ENCODE peak calls at places on chromosomes 13 and 19, in six cellular contexts. P is adrenal gland, B is sigmoid colon, N is right lobe of liver, Y is tibial nerve, Q is thyroid gland. R is an unnamed sample. For H3K4me1, the result is how much of the 10 kb centered on the place peaks cover.

GRCh38 chr13:91946498-91947070 is 548.2 kb downstream of the GPC5 start:
- DNase-seq in P (no peak), B (no peak), N (no peak), Y (no peak), Q (peak), R (no peak)

GRCh38 chr19:14434157-14434501 is 1.0 kb downstream of the PKN1 start:
- DNase-seq in P (peak), B (no peak), N (no peak), Y (no peak), Q (peak), R (no peak)

GRCh38 chr13:112768795-112769411 is 79.1 kb downstream of the ATP11A start:
- DNase-seq in P (peak), B (no peak), N (no peak), Y (no peak), Q (peak), R (no peak)

GRCh38 chr19:42542791-42543190 is 14.5 kb upstream of the CEACAM1 start:
- DNase-seq in P (no peak), B (no peak), N (no peak), Y (no peak), Q (no peak), R (no peak)

GRCh38 chr19:15297416-15298224 is 34.7 kb downstream of the BRD4 start:
- DNase-seq in P (no peak), B (no peak), N (no peak), Y (no peak), Q (no peak), R (no peak)

GRCh38 chr19:47102561-47103135 is 10.9 kb downstream of the ZC3H4 start:
- DNase-seq in P (no peak), B (no peak), N (no peak), Y (no peak), Q (peak), R (no peak)

GRCh38 chr13:33057019-33057785 is 41.0 kb downstream of the KL start:
- DNase-seq in P (no peak), B (no peak), N (no peak), Y (peak), Q (no peak), R (no peak)

GRCh38 chr19:39915101-39915847 is 19.2 kb downstream of the FCGBP start:
- DNase-seq in P (peak), B (no peak), N (no peak), Y (no peak), Q (peak), R (no peak)

GRCh38 chr19:45526143-45526542 is 18.9 kb downstream of the VASP start:
- DNase-seq in P (peak), B (peak), N (no peak), Y (peak), Q (peak), R (peak)

GRCh38 chr19:1001538-1002166 is 1.4 kb downstream of the GRIN3B start:
- DNase-seq in P (no peak), B (no peak), N (no peak), Y (no peak), Q (peak), R (peak)

GRCh38 chr19:4910594-4911273 is 1.4 kb downstream of the UHRF1 start:
- DNase-seq in P (no peak), B (no peak), N (no peak), Y (peak), Q (no peak), R (no peak)

GRCh38 chr13:40966298-40966697 is 52.8 kb downstream of the ELF1 start:
- DNase-seq in P (no peak), B (no peak), N (no peak), Y (no peak), Q (no peak), R (no peak)
- H3K4me1 ChIP-seq in P (half or more), B (half or more), N (under half), Y (under half), Q (half or more), R (under half)

DNA sequence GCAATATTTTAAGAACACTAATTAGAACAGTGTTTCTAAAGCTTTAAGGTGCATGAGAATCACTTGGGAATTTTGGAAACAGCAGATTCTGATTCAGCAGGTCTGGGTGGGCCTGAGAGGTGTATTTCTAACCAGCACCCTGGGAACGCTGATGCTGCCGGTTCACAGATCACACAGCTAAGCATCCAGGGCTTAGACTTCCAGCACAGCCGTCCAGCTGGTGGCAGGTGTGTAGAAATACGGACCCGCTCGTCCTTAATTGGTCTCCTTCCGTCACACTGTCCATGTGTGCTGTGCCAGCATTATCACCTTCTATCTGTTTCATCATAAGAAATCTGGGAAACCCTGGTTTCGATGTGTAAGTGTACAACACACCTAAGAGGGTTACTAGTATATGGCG is 1029.0 kb downstream of the EFNB2 start:
- DNase-seq in P (no peak), B (no peak), N (no peak), Y (no peak), Q (no peak), R (no peak)
- H3K4me3 ChIP-seq in P (no peak), B (no peak), N (no peak), Y (no peak), Q (no peak), R (no peak)

DNA sequence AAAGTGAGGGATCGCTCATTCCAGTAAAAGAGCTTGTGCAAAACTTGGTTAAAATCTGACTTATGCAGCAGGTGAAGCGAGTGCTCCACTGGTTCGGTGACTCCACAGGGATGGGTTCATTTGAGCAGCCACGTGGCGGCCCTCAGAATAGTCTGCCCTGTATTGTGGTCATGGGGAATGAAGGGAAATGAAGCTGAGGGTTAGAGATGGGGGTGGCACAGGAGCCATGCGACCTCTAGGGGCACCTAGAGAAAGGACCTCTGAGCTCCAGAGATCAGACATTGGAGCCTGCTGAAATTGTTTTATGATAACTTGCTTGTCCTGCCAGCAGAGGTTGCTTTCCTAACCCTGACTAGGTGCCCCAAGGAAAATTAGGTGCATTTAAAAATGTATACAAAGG is 26.6 kb downstream of the CBY2 start:
- DNase-seq in P (no peak), B (no peak), N (no peak), Y (no peak), Q (no peak), R (no peak)
- TF ChIP-seq POLR2A in P (no peak), B (no peak), N (no peak), Y (no peak), Q (no peak), R (no peak)

GRCh38 chr13:110297771-110298170 is 9.2 kb downstream of the COL4A1 start:
- DNase-seq in P (no peak), B (no peak), N (no peak), Y (no peak), Q (no peak), R (no peak)
- H3K4me1 ChIP-seq in P (under half), B (half or more), N (under half), Y (half or more), Q (under half), R (under half)

GRCh38 chr19:9009431-9009830 is 778 bp downstream of the MUC16 start:
- DNase-seq in P (no peak), B (no peak), N (no peak), Y (no peak), Q (no peak), R (no peak)

GRCh38 chr19:9010693-9011092 is 484 bp upstream of the MUC16 start:
- DNase-seq in P (no peak), B (no peak), N (no peak), Y (no peak), Q (no peak), R (no peak)

GRCh38 chr19:9011875-9012274 is 1.7 kb upstream of the MUC16 start:
- DNase-seq in P (no peak), B (no peak), N (no peak), Y (no peak), Q (no peak), R (no peak)

GRCh38 chr19:9008667-9009066 is 1.5 kb downstream of the MUC16 start:
- DNase-seq in P (no peak), B (no peak), N (no peak), Y (no peak), Q (no peak), R (no peak)

GRCh38 chr19:9009935-9010651 is at the start of gene MUC16:
- DNase-seq in P (no peak), B (no peak), N (no peak), Y (no peak), Q (peak), R (no peak)
- H3K4me3 ChIP-seq in P (no peak), B (no peak), N (no peak), Y (no peak), Q (no peak), R (no peak)

GRCh38 chr19:2416321-2417097 is 10.9 kb downstream of the TIMM13 start:
- DNase-seq in P (no peak), B (no peak), N (peak), Y (no peak), Q (no peak), R (no peak)
- TF ChIP-seq POLR2A in P (no peak), B (no peak), N (no peak), Y (no peak), Q (no peak), R (no peak)

DNA sequence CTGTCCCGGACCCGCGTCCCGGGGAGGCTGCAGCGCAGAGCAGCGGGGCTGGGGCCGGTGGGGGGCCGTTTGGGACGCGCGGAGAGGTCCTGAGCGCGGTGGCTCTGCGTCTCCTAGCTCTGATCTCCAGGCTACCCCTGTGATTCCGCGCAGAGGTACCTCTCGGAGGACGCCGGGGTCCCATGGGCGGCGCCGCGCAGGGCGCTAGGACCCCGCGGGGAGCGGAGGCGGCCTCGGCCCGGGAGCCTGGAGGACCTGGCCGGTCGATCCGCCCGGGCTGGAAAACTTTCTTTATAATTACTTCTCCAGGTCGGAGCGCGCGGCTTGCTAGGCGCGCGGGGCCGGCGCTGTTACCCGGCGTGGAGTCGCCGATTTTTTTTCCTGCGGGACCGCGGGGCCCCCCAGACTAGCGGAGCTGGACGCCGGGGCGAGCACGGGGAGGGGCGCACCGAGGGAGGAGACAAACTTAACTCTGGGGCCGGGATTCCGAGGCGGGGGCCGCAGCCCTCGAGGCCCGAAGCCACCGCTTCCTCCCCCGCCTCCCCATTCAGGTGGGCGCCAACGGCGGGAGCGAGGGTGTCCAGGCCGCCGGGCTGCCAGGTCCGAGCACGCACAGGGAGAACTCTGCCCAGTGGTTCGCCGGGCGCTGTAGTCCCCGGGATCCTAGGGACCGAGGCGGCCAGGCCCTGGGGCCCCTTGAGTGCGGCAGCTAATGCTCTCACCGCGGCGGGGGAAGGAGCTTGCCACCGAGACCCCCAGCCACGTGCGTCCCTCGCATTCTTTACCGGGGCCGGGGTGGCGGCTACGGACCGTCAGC is 848 bp upstream of the CEBPA start:
- DNase-seq in P (peak), B (peak), N (peak), Y (no peak), Q (peak), R (peak)
- H3K4me1 ChIP-seq in P (under half), B (under half), N (under half), Y (under half), Q (under half), R (under half)

GRCh38 chr19:41327499-41328156 is 17.7 kb downstream of the CCDC97 start:
- DNase-seq in P (peak), B (no peak), N (peak), Y (no peak), Q (peak), R (no peak)
- H3K4me3 ChIP-seq in P (peak), B (peak), N (no peak), Y (peak), Q (no peak), R (no peak)

GRCh38 chr19:10835089-10835753 is 791 bp downstream of the TMED1 start:
- DNase-seq in P (peak), B (peak), N (no peak), Y (no peak), Q (peak), R (no peak)
- TF ChIP-seq POLR2A in P (no peak), B (no peak), N (no peak), Y (no peak), Q (no peak), R (no peak)

R was measured in uterus.